ENCODE peak calls at places on chromosomes 4 and X, in four cellular contexts. T is PC-3, L is colonic mucosa, R is astrocyte. S is an unnamed sample.
A peak's percentile ranks its signal among the peaks of the same experiment; 100 is the strongest.

GRCh38 chrX:31314921-31315320 is 243.1 kb upstream of the FTHL17 start:
- DNase-seq in T (no peak), L (no peak), R (peak; percentile 71), S (no peak)

GRCh38 chrX:130155564-130155963 is 10.1 kb downstream of the AIFM1 start:
- DNase-seq in T (no peak), L (no peak), R (peak; percentile 51), S (no peak)

GRCh38 chr4:56696056-56696455 is 15.0 kb upstream of the HOPX start:
- DNase-seq in T (peak; percentile 63), L (no peak), R (no peak), S (peak; percentile 50)

GRCh38 chr4:86685401-86685800 is 91.3 kb downstream of the PTPN13 start:
- DNase-seq in T (peak; percentile 44), L (no peak), R (peak; percentile 5), S (no peak)

GRCh38 chrX:110449312-110449711 is 90.7 kb downstream of the RTL9 start:
- DNase-seq in T (no peak), L (no peak), R (no peak), S (no peak)

GRCh38 chrX:14865201-14865600 is 7.7 kb downstream of the FANCB start:
- DNase-seq in T (no peak), L (no peak), R (peak; percentile 51), S (no peak)

GRCh38 chr4:154985673-154986072 is 204.6 kb downstream of the RBM46 start:
- DNase-seq in T (no peak), L (no peak), R (no peak), S (no peak)

GRCh38 chrX:56564182-56564885 is 907 bp downstream of the UBQLN2 start:
- DNase-seq in T (peak; percentile 44), L (peak; percentile 23), R (peak; percentile 72), S (peak; percentile 65)

GRCh38 chrX:112826020-112826419 is 14.6 kb downstream of the AMOT start:
- DNase-seq in T (no peak), L (no peak), R (peak; percentile 41), S (no peak)

GRCh38 chr4:104979083-104979760 is 167.5 kb upstream of the TET2 start:
- DNase-seq in T (no peak), L (no peak), R (no peak), S (peak; percentile 78)

GRCh38 chr4:1490906-1491629 is 84.8 kb upstream of the NKX1-1 start:
- DNase-seq in T (no peak), L (no peak), R (no peak), S (no peak)

GRCh38 chr4:26048962-26049361 is 134.9 kb downstream of the SMIM20 start:
- DNase-seq in T (no peak), L (no peak), R (peak; percentile 15), S (no peak)

GRCh38 chrX:111447298-111447697 is 35.3 kb upstream of the DCX start:
- DNase-seq in T (peak; percentile 22), L (peak; percentile 20), R (peak; percentile 1), S (no peak)

GRCh38 chr4:38605794-38606586 is 58.0 kb upstream of the KLF3 start:
- DNase-seq in T (no peak), L (peak; percentile 58), R (no peak), S (no peak)

GRCh38 chrX:132564026-132564425 is 75.2 kb upstream of the MBNL3 start:
- DNase-seq in T (no peak), L (no peak), R (peak; percentile 6), S (no peak)

GRCh38 chr4:173025131-173025530 is 143.5 kb upstream of the GALNT7 start:
- DNase-seq in T (peak; percentile 79), L (peak; percentile 71), R (peak; percentile 62), S (peak; percentile 61)

GRCh38 chr4:88705805-88706518 is 8.3 kb upstream of the NAP1L5 start:
- DNase-seq in T (peak; percentile 36), L (no peak), R (peak; percentile 59), S (no peak)

GRCh38 chrX:149939271-149940014 is 1.2 kb upstream of the EOLA2 start:
- DNase-seq in T (peak; percentile 89), L (peak; percentile 94), R (peak; percentile 65), S (peak; percentile 48)

GRCh38 chrX:22395372-22395771 is 122.7 kb downstream of the CBLL2 start:
- DNase-seq in T (peak; percentile 55), L (no peak), R (peak; percentile 71), S (peak; percentile 48)

GRCh38 chrX:48934581-48935331 is 15.9 kb upstream of the PIM2 start:
- DNase-seq in T (no peak), L (no peak), R (no peak), S (no peak)

GRCh38 chr4:174136013-174136412 is 147.5 kb downstream of the FBXO8 start:
- DNase-seq in T (no peak), L (no peak), R (no peak), S (no peak)

GRCh38 chrX:87525771-87526229 is 8.2 kb downstream of the KLHL4 start:
- DNase-seq in T (peak; percentile 70), L (no peak), R (peak; percentile 88), S (peak; percentile 29)

GRCh38 chr4:182885022-182885737 is 32.0 kb downstream of the DCTD start:
- DNase-seq in T (no peak), L (no peak), R (peak; percentile 7), S (no peak)

GRCh38 chr4:37588150-37588549 is 98.0 kb downstream of the RELL1 start:
- DNase-seq in T (no peak), L (no peak), R (no peak), S (no peak)

GRCh38 chrX:3522016-3522690 is 175.7 kb upstream of the MXRA5 start:
- DNase-seq in T (no peak), L (no peak), R (peak; percentile 92), S (no peak)

GRCh38 chr4:92535599-92535998 is 231.8 kb downstream of the GRID2 start:
- DNase-seq in T (no peak), L (no peak), R (no peak), S (no peak)

GRCh38 chr4:170011921-170012628 is 14.1 kb downstream of the MFAP3L start:
- DNase-seq in T (no peak), L (no peak), R (no peak), S (no peak)

GRCh38 chr4:130192787-130193186 is 1096.8 kb downstream of the C4orf33 start:
- DNase-seq in T (no peak), L (no peak), R (no peak), S (no peak)

GRCh38 chrX:22800806-22801205 is 199.0 kb upstream of the DDX53 start:
- DNase-seq in T (peak; percentile 9), L (no peak), R (peak; percentile 14), S (no peak)

GRCh38 chr4:184649971-184650855 is 675 bp downstream of the PRIMPOL start:
- DNase-seq in T (peak; percentile 14), L (no peak), R (peak; percentile 42), S (no peak)

GRCh38 chr4:963276-964225 is 9.8 kb downstream of the DGKQ start:
- DNase-seq in T (no peak), L (no peak), R (no peak), S (no peak)

DNA sequence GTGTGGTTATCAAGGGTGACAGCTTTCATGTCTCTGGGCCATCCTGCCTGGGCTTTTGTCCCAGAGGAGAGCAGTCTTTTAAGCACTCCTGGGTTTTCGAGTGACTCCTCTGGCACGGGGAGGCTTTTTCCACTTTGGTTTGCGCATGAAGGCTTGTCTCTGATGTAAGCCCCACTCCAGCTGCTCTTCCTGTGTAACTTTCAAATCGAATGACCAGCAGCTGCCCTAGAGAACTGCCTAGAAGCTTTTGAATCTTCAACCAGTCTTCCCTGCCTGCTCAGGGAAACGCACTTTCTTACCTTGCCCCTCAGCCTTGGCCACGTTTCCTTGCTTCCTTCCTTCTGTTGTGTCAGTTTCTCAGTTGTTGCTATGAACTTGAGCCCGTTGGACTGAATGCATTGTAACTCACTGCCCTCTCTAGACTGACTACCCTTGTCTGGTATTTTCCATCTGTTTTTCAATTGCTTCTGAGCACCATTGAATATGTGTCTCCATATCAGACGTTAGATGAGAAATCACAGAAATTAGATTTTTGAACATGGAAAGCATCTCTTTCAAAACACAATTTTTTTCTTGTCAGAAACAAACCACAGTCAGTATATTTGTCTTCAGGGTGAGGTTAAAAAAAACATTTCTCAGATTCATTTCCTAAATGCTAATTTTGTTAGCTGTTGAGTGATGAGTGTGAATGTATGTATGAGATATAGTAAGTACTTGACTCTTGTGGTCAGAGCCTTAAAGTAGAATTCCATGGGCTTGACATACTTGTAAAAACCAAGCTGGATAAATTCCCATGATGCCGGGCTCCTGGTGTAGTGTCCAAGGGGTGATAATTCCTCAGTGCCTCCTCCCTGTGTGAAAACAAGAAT is 45.4 kb downstream of the SLC9A6 start:
- DNase-seq in T (no peak), L (peak; percentile 26), R (peak; percentile 93), S (no peak)
- H3K27ac ChIP-seq in T (no peak overlapping the region), L (peak overlapping the region; percentile 30), R (peak overlapping the region; percentile 92), S (no peak overlapping the region)

GRCh38 chr4:7050481-7051143 is 7.4 kb downstream of the TADA2B start:
- DNase-seq in T (no peak), L (no peak), R (no peak), S (no peak)
- H3K4me1 ChIP-seq in T (peaks cover 10% of the 10 kb centered on the region), L (no peaks in the 10 kb centered on the region), R (peaks cover 2% of the 10 kb centered on the region), S (no peaks in the 10 kb centered on the region)

GRCh38 chrX:96834137-96834536 is 49.6 kb upstream of the RPA4 start:
- DNase-seq in T (no peak), L (no peak), R (no peak), S (no peak)

GRCh38 chrX:96841325-96841724 is 42.4 kb upstream of the RPA4 start:
- DNase-seq in T (no peak), L (no peak), R (no peak), S (no peak)

GRCh38 chrX:96835660-96836289 is 47.9 kb upstream of the RPA4 start:
- DNase-seq in T (no peak), L (no peak), R (no peak), S (no peak)

GRCh38 chrX:96833333-96833732 is 50.4 kb upstream of the RPA4 start:
- DNase-seq in T (no peak), L (no peak), R (no peak), S (no peak)

DNA sequence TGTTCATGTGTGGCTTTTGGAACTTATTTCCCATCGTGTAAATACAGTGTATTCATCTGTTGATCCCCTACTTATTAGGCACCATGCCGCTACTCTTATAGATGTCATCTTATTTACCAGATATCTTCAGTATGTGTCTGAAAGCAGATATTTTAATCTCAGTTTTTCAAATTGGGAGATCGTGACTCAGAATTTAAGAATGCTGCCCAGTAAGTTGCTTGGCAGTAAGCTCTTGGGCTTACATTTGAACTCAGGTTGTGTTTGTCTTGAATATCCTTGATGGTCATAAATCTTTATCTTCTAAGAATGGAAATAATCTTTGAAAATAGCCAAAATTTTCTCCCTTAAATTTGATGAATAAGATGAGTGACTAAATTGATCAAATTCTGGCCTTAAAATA is 45.9 kb upstream of the RPA4 start:
- DNase-seq in T (peak; percentile 82), L (no peak), R (peak; percentile 24), S (peak; percentile 59)
- H3K27me3 ChIP-seq in T (no peaks in the 10 kb centered on the region), L (no peaks in the 10 kb centered on the region), R (no peaks in the 10 kb centered on the region), S (no peaks in the 10 kb centered on the region)

GRCh38 chr4:74635490-74636123 is 158.7 kb downstream of the BTC start:
- DNase-seq in T (peak; percentile 55), L (no peak), R (no peak), S (peak; percentile 53)
- H3K27ac ChIP-seq in T (peak overlapping the region; percentile 68), L (no peak overlapping the region), R (no peak overlapping the region), S (no peak overlapping the region)

DNA sequence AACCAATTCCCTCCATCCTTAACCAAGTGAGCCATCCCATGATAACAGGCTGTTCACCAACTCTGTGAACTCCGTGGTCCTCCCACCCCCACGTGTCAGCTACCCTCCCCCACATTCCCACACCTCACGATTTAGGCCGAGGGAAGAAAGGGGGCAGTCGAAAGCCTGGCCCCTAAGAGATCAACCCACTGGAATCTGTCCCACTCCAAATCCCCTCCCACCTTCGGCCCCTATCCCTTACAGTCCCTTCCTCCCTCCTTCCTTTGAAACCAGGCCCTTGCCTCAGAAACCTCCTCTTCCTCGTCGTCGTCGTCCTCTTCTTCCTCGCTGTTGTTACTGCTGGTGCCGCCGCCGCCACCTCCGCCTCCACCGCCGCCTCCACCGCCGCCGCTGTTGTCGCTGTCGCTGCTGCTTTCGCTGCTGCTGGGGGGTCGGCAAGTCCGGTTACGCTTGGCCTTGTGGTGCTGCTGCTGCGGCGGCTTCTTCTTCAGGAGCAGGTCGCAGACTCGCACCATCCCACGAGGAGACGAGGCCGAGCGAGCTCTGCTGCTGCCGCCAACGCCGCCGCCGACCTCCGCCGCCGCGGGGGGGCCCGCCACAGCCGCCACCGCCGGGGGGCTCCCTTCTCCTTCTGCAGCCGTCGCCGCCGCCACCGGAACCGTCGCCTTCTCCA is 467 bp downstream of the ANKRD17 start:
- DNase-seq in T (peak; percentile 35), L (peak; percentile 54), R (peak; percentile 32), S (peak; percentile 14)
- H3K4me1 ChIP-seq in T (peaks cover 26% of the 10 kb centered on the region), L (peaks cover 4% of the 10 kb centered on the region), R (peaks cover 21% of the 10 kb centered on the region), S (peaks cover 12% of the 10 kb centered on the region)

S was measured in foreskin keratinocyte.